ENCODE peak calls at places on chromosomes 7 and 10, in nine cellular contexts. One of them, this sample, is unnamed.

GRCh38 chr7:69656077-69656476 is 57.8 kb downstream of the AUTS2 start:
- DNase-seq in body of pancreas: no peak
- DNase-seq in HCT116: no peak
- DNase-seq in gastrocnemius medialis: no peak
- DNase-seq in CD4-positive, alpha-beta memory T cell: no peak
- DNase-seq in choroid plexus epithelial cell: no peak
- DNase-seq in ovary: no peak
- DNase-seq in retinal pigment epithelial cell: no peak
- DNase-seq in PC-3: no peak
- DNase-seq in this sample: no peak

GRCh38 chr7:76509931-76510877 is at the start of gene UPK3B:
- DNase-seq in ovary: no peak
- DNase-seq in retinal pigment epithelial cell: peak; percentile 55
- DNase-seq in CD4-positive, alpha-beta memory T cell: no peak
- DNase-seq in HCT116: no peak
- DNase-seq in choroid plexus epithelial cell: peak; percentile 45
- DNase-seq in body of pancreas: no peak
- DNase-seq in PC-3: peak; percentile 33
- DNase-seq in gastrocnemius medialis: no peak
- DNase-seq in this sample: no peak

GRCh38 chr10:29699621-29700020 is 64.8 kb upstream of the SVIL start:
- DNase-seq in CD4-positive, alpha-beta memory T cell: no peak
- DNase-seq in retinal pigment epithelial cell: no peak
- DNase-seq in HCT116: no peak
- DNase-seq in choroid plexus epithelial cell: no peak
- DNase-seq in ovary: no peak
- DNase-seq in body of pancreas: no peak
- DNase-seq in PC-3: no peak
- DNase-seq in gastrocnemius medialis: no peak
- DNase-seq in this sample: no peak

GRCh38 chr7:21355406-21355874 is 72.4 kb upstream of the SP4 start:
- DNase-seq in retinal pigment epithelial cell: no peak
- DNase-seq in body of pancreas: no peak
- DNase-seq in PC-3: no peak
- DNase-seq in ovary: no peak
- DNase-seq in CD4-positive, alpha-beta memory T cell: peak; percentile 74
- DNase-seq in choroid plexus epithelial cell: no peak
- DNase-seq in gastrocnemius medialis: no peak
- DNase-seq in HCT116: no peak
- DNase-seq in this sample: no peak

GRCh38 chr7:82410461-82410860 is 33.1 kb downstream of the CACNA2D1 start:
- DNase-seq in choroid plexus epithelial cell: no peak
- DNase-seq in ovary: no peak
- DNase-seq in CD4-positive, alpha-beta memory T cell: no peak
- DNase-seq in retinal pigment epithelial cell: no peak
- DNase-seq in body of pancreas: peak; percentile 19
- DNase-seq in PC-3: no peak
- DNase-seq in HCT116: no peak
- DNase-seq in gastrocnemius medialis: peak; percentile 82
- DNase-seq in this sample: no peak

GRCh38 chr7:102728-103127 is 89.6 kb upstream of the FAM20C start:
- DNase-seq in PC-3: no peak
- DNase-seq in choroid plexus epithelial cell: no peak
- DNase-seq in retinal pigment epithelial cell: no peak
- DNase-seq in ovary: no peak
- DNase-seq in gastrocnemius medialis: no peak
- DNase-seq in CD4-positive, alpha-beta memory T cell: no peak
- DNase-seq in body of pancreas: no peak
- DNase-seq in HCT116: no peak
- DNase-seq in this sample: no peak

GRCh38 chr7:96322373-96322695 is 436 bp upstream of the SLC25A13 start:
- DNase-seq in body of pancreas: no peak
- DNase-seq in CD4-positive, alpha-beta memory T cell: no peak
- DNase-seq in gastrocnemius medialis: no peak
- DNase-seq in choroid plexus epithelial cell: no peak
- DNase-seq in HCT116: no peak
- DNase-seq in ovary: no peak
- DNase-seq in retinal pigment epithelial cell: no peak
- DNase-seq in PC-3: no peak
- DNase-seq in this sample: no peak

GRCh38 chr10:119348106-119348505 is 140.7 kb downstream of the GRK5 start:
- DNase-seq in gastrocnemius medialis: no peak
- DNase-seq in ovary: no peak
- DNase-seq in HCT116: no peak
- DNase-seq in CD4-positive, alpha-beta memory T cell: no peak
- DNase-seq in body of pancreas: no peak
- DNase-seq in retinal pigment epithelial cell: no peak
- DNase-seq in PC-3: no peak
- DNase-seq in choroid plexus epithelial cell: no peak
- DNase-seq in this sample: no peak

GRCh38 chr10:121374121-121374520 is 224.1 kb downstream of the FGFR2 start:
- DNase-seq in PC-3: no peak
- DNase-seq in ovary: no peak
- DNase-seq in gastrocnemius medialis: no peak
- DNase-seq in retinal pigment epithelial cell: no peak
- DNase-seq in choroid plexus epithelial cell: no peak
- DNase-seq in CD4-positive, alpha-beta memory T cell: no peak
- DNase-seq in HCT116: no peak
- DNase-seq in body of pancreas: no peak
- DNase-seq in this sample: no peak

GRCh38 chr7:22671177-22671879 is 55.7 kb upstream of the IL6 start:
- DNase-seq in CD4-positive, alpha-beta memory T cell: no peak
- DNase-seq in ovary: no peak
- DNase-seq in PC-3: peak; percentile 34
- DNase-seq in body of pancreas: no peak
- DNase-seq in choroid plexus epithelial cell: no peak
- DNase-seq in gastrocnemius medialis: no peak
- DNase-seq in retinal pigment epithelial cell: no peak
- DNase-seq in HCT116: no peak
- DNase-seq in this sample: no peak

GRCh38 chr7:157556339-157556944 is 219.6 kb downstream of the DNAJB6 start:
- DNase-seq in gastrocnemius medialis: no peak
- DNase-seq in HCT116: no peak
- DNase-seq in ovary: no peak
- DNase-seq in CD4-positive, alpha-beta memory T cell: no peak
- DNase-seq in PC-3: no peak
- DNase-seq in choroid plexus epithelial cell: no peak
- DNase-seq in body of pancreas: no peak
- DNase-seq in retinal pigment epithelial cell: no peak
- DNase-seq in this sample: no peak

GRCh38 chr7:95398155-95398940 is 2.2 kb upstream of the PON3 start:
- DNase-seq in PC-3: no peak
- DNase-seq in gastrocnemius medialis: no peak
- DNase-seq in HCT116: no peak
- DNase-seq in CD4-positive, alpha-beta memory T cell: no peak
- DNase-seq in ovary: no peak
- DNase-seq in retinal pigment epithelial cell: no peak
- DNase-seq in choroid plexus epithelial cell: no peak
- DNase-seq in body of pancreas: no peak
- DNase-seq in this sample: no peak

GRCh38 chr10:125559210-125559609 is 123.8 kb downstream of the TEX36 start:
- DNase-seq in CD4-positive, alpha-beta memory T cell: no peak
- DNase-seq in PC-3: no peak
- DNase-seq in gastrocnemius medialis: no peak
- DNase-seq in body of pancreas: no peak
- DNase-seq in choroid plexus epithelial cell: no peak
- DNase-seq in retinal pigment epithelial cell: no peak
- DNase-seq in ovary: no peak
- DNase-seq in HCT116: no peak
- DNase-seq in this sample: no peak

GRCh38 chr7:99504281-99504602 is 220 bp upstream of the ZKSCAN5 start:
- DNase-seq in body of pancreas: no peak
- DNase-seq in ovary: no peak
- DNase-seq in gastrocnemius medialis: no peak
- DNase-seq in retinal pigment epithelial cell: no peak
- DNase-seq in PC-3: peak; percentile 93
- DNase-seq in HCT116: peak; percentile 93
- DNase-seq in choroid plexus epithelial cell: no peak
- DNase-seq in CD4-positive, alpha-beta memory T cell: no peak
- DNase-seq in this sample: no peak

GRCh38 chr7:65907501-65908198 is 34.8 kb downstream of the VKORC1L1 start:
- DNase-seq in CD4-positive, alpha-beta memory T cell: no peak
- DNase-seq in ovary: no peak
- DNase-seq in PC-3: no peak
- DNase-seq in gastrocnemius medialis: no peak
- DNase-seq in body of pancreas: peak; percentile 42
- DNase-seq in retinal pigment epithelial cell: no peak
- DNase-seq in HCT116: no peak
- DNase-seq in choroid plexus epithelial cell: peak; percentile 28
- DNase-seq in this sample: no peak
- H3K4me3 ChIP-seq in CD4-positive, alpha-beta memory T cell: no peak overlapping the region
- H3K4me3 ChIP-seq in ovary: no peak overlapping the region
- H3K4me3 ChIP-seq in PC-3: no peak overlapping the region
- H3K4me3 ChIP-seq in gastrocnemius medialis: no peak overlapping the region
- H3K4me3 ChIP-seq in body of pancreas: no peak overlapping the region
- H3K4me3 ChIP-seq in retinal pigment epithelial cell: no peak overlapping the region
- H3K4me3 ChIP-seq in HCT116: no peak overlapping the region
- H3K4me3 ChIP-seq in choroid plexus epithelial cell: no peak overlapping the region
- H3K4me3 ChIP-seq in this sample: no peak overlapping the region

GRCh38 chr10:47296111-47296894 is 3.7 kb upstream of the GDF10 start:
- DNase-seq in gastrocnemius medialis: peak; percentile 20
- DNase-seq in CD4-positive, alpha-beta memory T cell: no peak
- DNase-seq in ovary: no peak
- DNase-seq in retinal pigment epithelial cell: no peak
- DNase-seq in choroid plexus epithelial cell: peak; percentile 17
- DNase-seq in HCT116: no peak
- DNase-seq in PC-3: no peak
- DNase-seq in body of pancreas: no peak
- DNase-seq in this sample: peak; percentile 69
- H3K4me3 ChIP-seq in gastrocnemius medialis: no peak overlapping the region
- H3K4me3 ChIP-seq in CD4-positive, alpha-beta memory T cell: no peak overlapping the region
- H3K4me3 ChIP-seq in ovary: no peak overlapping the region
- H3K4me3 ChIP-seq in retinal pigment epithelial cell: no peak overlapping the region
- H3K4me3 ChIP-seq in choroid plexus epithelial cell: no peak overlapping the region
- H3K4me3 ChIP-seq in HCT116: no peak overlapping the region
- H3K4me3 ChIP-seq in PC-3: no peak overlapping the region
- H3K4me3 ChIP-seq in body of pancreas: no peak overlapping the region
- H3K4me3 ChIP-seq in this sample: no peak overlapping the region

GRCh38 chr10:27506280-27506679 is 2.2 kb downstream of the RAB18 start:
- DNase-seq in choroid plexus epithelial cell: no peak
- DNase-seq in gastrocnemius medialis: no peak
- DNase-seq in ovary: no peak
- DNase-seq in PC-3: peak; percentile 8
- DNase-seq in CD4-positive, alpha-beta memory T cell: no peak
- DNase-seq in body of pancreas: no peak
- DNase-seq in HCT116: no peak
- DNase-seq in retinal pigment epithelial cell: no peak
- DNase-seq in this sample: no peak

GRCh38 chr10:27500886-27501285 is 3.2 kb upstream of the RAB18 start:
- DNase-seq in gastrocnemius medialis: no peak
- DNase-seq in ovary: no peak
- DNase-seq in PC-3: no peak
- DNase-seq in HCT116: no peak
- DNase-seq in choroid plexus epithelial cell: no peak
- DNase-seq in body of pancreas: no peak
- DNase-seq in retinal pigment epithelial cell: no peak
- DNase-seq in CD4-positive, alpha-beta memory T cell: no peak
- DNase-seq in this sample: no peak

GRCh38 chr10:27504897-27505457 is 873 bp downstream of the RAB18 start:
- DNase-seq in gastrocnemius medialis: no peak
- DNase-seq in CD4-positive, alpha-beta memory T cell: no peak
- DNase-seq in PC-3: no peak
- DNase-seq in body of pancreas: no peak
- DNase-seq in retinal pigment epithelial cell: no peak
- DNase-seq in HCT116: no peak
- DNase-seq in ovary: no peak
- DNase-seq in choroid plexus epithelial cell: peak; percentile 53
- DNase-seq in this sample: no peak

GRCh38 chr10:27504007-27504890 is at the start of gene RAB18:
- DNase-seq in ovary: peak; percentile 98
- DNase-seq in choroid plexus epithelial cell: peak; percentile 99
- DNase-seq in HCT116: peak; percentile 96
- DNase-seq in PC-3: peak; percentile 96
- DNase-seq in body of pancreas: peak; percentile 99
- DNase-seq in CD4-positive, alpha-beta memory T cell: peak; percentile 97
- DNase-seq in retinal pigment epithelial cell: peak; percentile 93
- DNase-seq in gastrocnemius medialis: peak; percentile 96
- DNase-seq in this sample: peak; percentile 97

DNA sequence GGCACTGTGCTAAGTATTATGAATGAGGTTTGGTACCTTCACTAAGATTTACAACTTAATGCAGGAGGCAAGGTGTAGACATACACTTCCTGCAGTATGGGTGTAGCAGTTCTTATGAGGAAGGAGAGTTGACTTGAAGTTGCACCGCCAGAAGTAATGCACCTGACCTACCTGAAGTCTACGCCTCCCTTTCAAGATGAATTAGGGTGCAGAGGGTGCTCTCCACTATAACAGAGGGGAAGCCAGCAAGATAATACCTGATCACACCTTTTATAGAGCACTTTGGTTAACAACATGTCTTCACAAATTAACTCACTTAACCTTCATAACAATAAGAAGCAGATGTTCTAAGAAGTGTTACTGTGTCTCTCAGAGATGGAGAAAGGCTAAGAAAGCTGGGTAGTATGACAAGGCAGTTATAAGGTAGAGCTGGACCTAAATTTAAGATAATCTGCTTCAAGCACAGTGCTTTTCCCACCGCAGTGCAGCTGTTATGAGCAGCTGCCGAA is 552 bp upstream of the RAB18 start:
- DNase-seq in retinal pigment epithelial cell: no peak
- DNase-seq in ovary: no peak
- DNase-seq in CD4-positive, alpha-beta memory T cell: no peak
- DNase-seq in choroid plexus epithelial cell: no peak
- DNase-seq in body of pancreas: no peak
- DNase-seq in gastrocnemius medialis: no peak
- DNase-seq in PC-3: no peak
- DNase-seq in HCT116: no peak
- DNase-seq in this sample: no peak
- H3K4me3 ChIP-seq in retinal pigment epithelial cell: peak overlapping the region; percentile 87
- H3K4me3 ChIP-seq in ovary: peak overlapping the region; percentile 90
- H3K4me3 ChIP-seq in CD4-positive, alpha-beta memory T cell: peak overlapping the region; percentile 74
- H3K4me3 ChIP-seq in choroid plexus epithelial cell: peak overlapping the region; percentile 97
- H3K4me3 ChIP-seq in body of pancreas: no peak overlapping the region
- H3K4me3 ChIP-seq in gastrocnemius medialis: peak overlapping the region; percentile 88
- H3K4me3 ChIP-seq in PC-3: peak overlapping the region; percentile 88
- H3K4me3 ChIP-seq in HCT116: peak overlapping the region; percentile 81
- H3K4me3 ChIP-seq in this sample: peak overlapping the region; percentile 91

DNA sequence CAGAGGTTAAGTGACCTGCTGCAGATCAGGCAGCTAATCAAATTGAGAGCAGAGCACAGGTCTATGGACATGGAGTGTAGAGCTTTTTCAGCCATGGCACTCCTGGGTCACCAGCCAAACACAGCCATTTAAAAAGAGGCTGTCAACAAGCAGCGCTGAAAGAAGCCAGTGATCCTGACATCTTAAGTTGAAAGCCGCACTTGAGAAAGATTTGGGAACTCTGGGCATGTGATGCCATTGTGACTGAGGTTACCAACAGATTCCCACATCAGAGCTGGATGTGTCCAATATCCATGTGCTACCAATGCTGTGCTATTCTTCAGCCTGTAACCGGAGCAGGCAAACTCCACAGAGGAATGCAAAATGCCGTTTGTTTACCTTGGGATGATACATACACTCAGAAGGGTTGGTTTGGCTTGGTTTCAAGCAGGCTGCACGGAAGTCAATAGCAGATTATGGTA is 56.2 kb upstream of the ABLIM1 start:
- DNase-seq in choroid plexus epithelial cell: peak; percentile 94
- DNase-seq in body of pancreas: no peak
- DNase-seq in retinal pigment epithelial cell: peak; percentile 84
- DNase-seq in PC-3: peak; percentile 94
- DNase-seq in ovary: no peak
- DNase-seq in CD4-positive, alpha-beta memory T cell: no peak
- DNase-seq in HCT116: no peak
- DNase-seq in gastrocnemius medialis: no peak
- DNase-seq in this sample: no peak
- H3K4me3 ChIP-seq in choroid plexus epithelial cell: no peak overlapping the region
- H3K4me3 ChIP-seq in body of pancreas: no peak overlapping the region
- H3K4me3 ChIP-seq in retinal pigment epithelial cell: no peak overlapping the region
- H3K4me3 ChIP-seq in PC-3: no peak overlapping the region
- H3K4me3 ChIP-seq in ovary: no peak overlapping the region
- H3K4me3 ChIP-seq in CD4-positive, alpha-beta memory T cell: no peak overlapping the region
- H3K4me3 ChIP-seq in HCT116: no peak overlapping the region
- H3K4me3 ChIP-seq in gastrocnemius medialis: no peak overlapping the region
- H3K4me3 ChIP-seq in this sample: no peak overlapping the region